ENCODE peak calls at places on chromosome 15, in ten cellular contexts. Q, I, M, P, X, H, Z, U, S and R are unnamed samples.
A peak's percentile ranks its signal among the peaks of the same experiment; 100 is the strongest.

GRCh38 chr15:91291673-91292072 is 191.6 kb downstream of the SV2B start:
- DNase-seq in Q (no peak), I (no peak), M (no peak), P (no peak), X (no peak), H (no peak), Z (peak; percentile 30), U (peak; percentile 35), S (no peak), R (no peak)

GRCh38 chr15:92846716-92847115 is 53.4 kb upstream of the CHD2 start:
- DNase-seq in Q (no peak), I (no peak), M (peak; percentile 47), P (peak; percentile 46), X (no peak), H (peak; percentile 36), Z (no peak), U (no peak), S (no peak), R (no peak)

GRCh38 chr15:79942656-79943481 is 28.1 kb downstream of the BCL2A1 start:
- DNase-seq in Q (peak; percentile 21), I (peak; percentile 14), M (peak; percentile 61), P (peak; percentile 35), X (no peak), H (peak; percentile 51), Z (no peak), U (no peak), S (no peak), R (no peak)

GRCh38 chr15:89075846-89076245 is 12.4 kb upstream of the ABHD2 start:
- DNase-seq in Q (no peak), I (no peak), M (no peak), P (no peak), X (no peak), H (no peak), Z (no peak), U (no peak), S (no peak), R (no peak)

GRCh38 chr15:34682673-34683072 is 72.1 kb downstream of the GJD2 start:
- DNase-seq in Q (peak; percentile 62), I (peak; percentile 92), M (peak; percentile 72), P (peak; percentile 32), X (no peak), H (peak; percentile 64), Z (no peak), U (peak; percentile 72), S (no peak), R (no peak)

GRCh38 chr15:60552224-60552623 is 73.3 kb upstream of the ICE2 start:
- DNase-seq in Q (no peak), I (no peak), M (no peak), P (no peak), X (no peak), H (no peak), Z (no peak), U (no peak), S (no peak), R (no peak)

GRCh38 chr15:66877558-66878285 is 175.7 kb downstream of the SMAD6 start:
- DNase-seq in Q (no peak), I (no peak), M (no peak), P (no peak), X (no peak), H (no peak), Z (no peak), U (no peak), S (peak; percentile 39), R (no peak)

GRCh38 chr15:72197045-72197459 is 535 bp downstream of the GRAMD2A start:
- DNase-seq in Q (no peak), I (peak; percentile 59), M (no peak), P (peak; percentile 43), X (no peak), H (no peak), Z (peak; percentile 49), U (no peak), S (peak; percentile 69), R (no peak)

GRCh38 chr15:100249096-100249815 is 92.5 kb downstream of the ADAMTS17 start:
- DNase-seq in Q (no peak), I (no peak), M (no peak), P (no peak), X (no peak), H (no peak), Z (no peak), U (no peak), S (peak; percentile 17), R (no peak)

GRCh38 chr15:73752817-73753214 is 335 bp downstream of the INSYN1 start:
- DNase-seq in Q (no peak), I (no peak), M (peak; percentile 15), P (peak; percentile 61), X (peak; percentile 15), H (no peak), Z (peak; percentile 77), U (no peak), S (peak; percentile 63), R (no peak)

GRCh38 chr15:50145451-50145872 is 26.4 kb upstream of the ATP8B4 start:
- DNase-seq in Q (peak; percentile 90), I (peak; percentile 63), M (peak; percentile 77), P (peak; percentile 85), X (peak; percentile 65), H (peak; percentile 66), Z (peak; percentile 83), U (peak; percentile 71), S (no peak), R (peak; percentile 60)

GRCh38 chr15:38554354-38554753 is 10.3 kb downstream of the RASGRP1 start:
- DNase-seq in Q (no peak), I (no peak), M (peak; percentile 71), P (no peak), X (no peak), H (peak; percentile 67), Z (no peak), U (no peak), S (no peak), R (no peak)
- H3K4me2 ChIP-seq in Q (no peak overlapping the region), I (no peak overlapping the region), M (no peak overlapping the region), P (no peak overlapping the region), X (no peak overlapping the region), H (no peak overlapping the region), Z (no peak overlapping the region), U (no peak overlapping the region), S (no peak overlapping the region), R (no peak overlapping the region)

GRCh38 chr15:77507151-77507847 is 86.6 kb downstream of the HMG20A start:
- DNase-seq in Q (peak; percentile 54), I (peak; percentile 54), M (peak; percentile 23), P (peak; percentile 32), X (no peak), H (no peak), Z (no peak), U (no peak), S (no peak), R (peak; percentile 70)

GRCh38 chr15:77507911-77508310 is 87.2 kb downstream of the HMG20A start:
- DNase-seq in Q (peak; percentile 78), I (peak; percentile 84), M (peak; percentile 76), P (peak; percentile 76), X (no peak), H (peak; percentile 67), Z (no peak), U (peak; percentile 41), S (no peak), R (peak; percentile 40)

GRCh38 chr15:77510066-77511044 is 89.7 kb downstream of the HMG20A start:
- DNase-seq in Q (no peak), I (no peak), M (no peak), P (no peak), X (no peak), H (no peak), Z (no peak), U (no peak), S (peak; percentile 72), R (no peak)

GRCh38 chr15:77506311-77507150 is 85.8 kb downstream of the HMG20A start:
- DNase-seq in Q (no peak), I (peak; percentile 46), M (peak; percentile 55), P (no peak), X (no peak), H (no peak), Z (no peak), U (no peak), S (peak; percentile 52), R (peak; percentile 72)

GRCh38 chr15:77508541-77509505 is 88.1 kb downstream of the HMG20A start:
- DNase-seq in Q (no peak), I (peak; percentile 61), M (peak; percentile 27), P (peak; percentile 54), X (no peak), H (peak; percentile 33), Z (no peak), U (no peak), S (no peak), R (no peak)
- H3K4me3 ChIP-seq in Q (no peak overlapping the region), I (no peak overlapping the region), M (no peak overlapping the region), P (no peak overlapping the region), X (no peak overlapping the region), H (no peak overlapping the region), Z (no peak overlapping the region), U (no peak overlapping the region), S (no peak overlapping the region), R (no peak overlapping the region)

GRCh38 chr15:98039596-98039995 is 79.1 kb downstream of the ARRDC4 start:
- DNase-seq in Q (no peak), I (no peak), M (no peak), P (no peak), X (no peak), H (no peak), Z (no peak), U (no peak), S (no peak), R (no peak)

GRCh38 chr15:98043160-98044059 is 82.9 kb downstream of the ARRDC4 start:
- DNase-seq in Q (no peak), I (no peak), M (no peak), P (no peak), X (no peak), H (no peak), Z (no peak), U (no peak), S (no peak), R (no peak)
- H3K9me3 ChIP-seq in Q (no peaks in the 10 kb centered on the region), I (no peaks in the 10 kb centered on the region), M (no peaks in the 10 kb centered on the region), P (no peaks in the 10 kb centered on the region), X (no peaks in the 10 kb centered on the region), H (no peaks in the 10 kb centered on the region), Z (no peaks in the 10 kb centered on the region), U (no peaks in the 10 kb centered on the region), S (no peaks in the 10 kb centered on the region), R (no peaks in the 10 kb centered on the region)

DNA sequence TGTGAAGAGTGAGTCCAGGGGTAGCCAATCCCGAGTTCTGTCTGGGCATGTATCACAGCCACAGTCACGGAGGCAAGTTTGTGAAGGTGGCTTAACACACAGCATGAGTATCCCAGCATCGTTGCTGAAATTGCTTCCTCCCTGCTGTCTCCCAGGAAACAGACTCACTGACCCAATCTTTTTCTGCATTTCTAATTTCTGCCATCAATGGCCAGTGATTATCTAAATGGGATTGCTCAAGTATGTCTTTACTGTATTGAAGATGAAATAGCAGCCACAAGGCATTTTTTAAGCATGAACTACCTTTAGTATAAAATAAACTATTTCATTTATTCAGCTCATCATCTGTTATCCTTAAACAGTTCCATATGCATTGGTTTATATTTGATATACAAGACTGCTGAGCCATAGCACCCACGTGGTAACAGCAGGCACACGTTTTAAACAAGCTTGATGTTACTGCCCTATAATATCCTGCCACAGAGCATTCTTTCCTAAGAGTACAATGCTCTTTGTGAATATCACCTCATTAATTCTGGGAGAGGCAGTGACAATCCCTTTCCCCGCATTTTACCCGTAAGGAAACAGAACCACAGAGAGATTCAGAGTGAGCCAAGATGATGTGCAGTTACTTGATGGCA is 276.6 kb upstream of the THBS1 start:
- DNase-seq in Q (no peak), I (peak; percentile 78), M (peak; percentile 90), P (peak; percentile 94), X (no peak), H (peak; percentile 89), Z (no peak), U (no peak), S (no peak), R (no peak)
- H3K4me2 ChIP-seq in Q (no peak overlapping the region), I (peak overlapping the region; percentile 10), M (peak overlapping the region; percentile 32), P (peak overlapping the region; percentile 25), X (no peak overlapping the region), H (peak overlapping the region; percentile 1), Z (no peak overlapping the region), U (no peak overlapping the region), S (no peak overlapping the region), R (no peak overlapping the region)